ENCODE peak calls at places on chromosomes 16 and 17, in eight cellular contexts. Q is SK-N-SH; C is cardiac muscle cell; G is CD8-positive, alpha-beta T cell; V is A549; I is ovary; F is SJCRH30; B is heart right ventricle. K is an unnamed sample. For H3K9me3, the result is how much of the 10 kb centered on the place peaks cover.

GRCh38 chr17:77880702-77881450 is 77.6 kb upstream of the TNRC6C start:
- DNase-seq in Q (peak), C (no peak), G (no peak), V (no peak), I (no peak), F (no peak), B (no peak), K (no peak)

GRCh38 chr17:13735444-13735843 is 133.7 kb upstream of the HS3ST3A1 start:
- DNase-seq in Q (peak), C (peak), G (no peak), V (no peak), I (no peak), F (no peak), B (no peak), K (no peak)

GRCh38 chr16:80804451-80805383 is at the start of gene CDYL2:
- DNase-seq in Q (peak), C (no peak), G (peak), V (peak), I (no peak), F (no peak), B (no peak), K (no peak)

GRCh38 chr17:77708936-77709335 is 249.6 kb upstream of the TNRC6C start:
- DNase-seq in Q (no peak), C (no peak), G (no peak), V (no peak), I (no peak), F (no peak), B (no peak), K (no peak)

GRCh38 chr17:13943859-13944258 is 125.4 kb upstream of the COX10 start:
- DNase-seq in Q (no peak), C (no peak), G (no peak), V (no peak), I (no peak), F (no peak), B (no peak), K (no peak)

GRCh38 chr17:9330140-9330902 is 245.3 kb downstream of the STX8 start:
- DNase-seq in Q (no peak), C (no peak), G (no peak), V (no peak), I (no peak), F (no peak), B (no peak), K (no peak)

GRCh38 chr17:16349461-16349860 is 3.8 kb downstream of the CENPV start:
- DNase-seq in Q (no peak), C (no peak), G (peak), V (no peak), I (no peak), F (no peak), B (no peak), K (peak)

GRCh38 chr17:54780238-54780637 is 120.4 kb upstream of the TOM1L1 start:
- DNase-seq in Q (no peak), C (no peak), G (no peak), V (no peak), I (no peak), F (no peak), B (no peak), K (no peak)

GRCh38 chr17:4444782-4445473 is 11.2 kb downstream of the SPNS3 start:
- DNase-seq in Q (peak), C (no peak), G (no peak), V (no peak), I (no peak), F (no peak), B (peak), K (peak)

GRCh38 chr16:49889725-49890397 is 33.9 kb upstream of the ZNF423 start:
- DNase-seq in Q (no peak), C (no peak), G (no peak), V (no peak), I (no peak), F (no peak), B (no peak), K (no peak)

GRCh38 chr17:72120878-72121163 is at the start of gene SOX9:
- DNase-seq in Q (peak), C (peak), G (no peak), V (peak), I (no peak), F (peak), B (peak), K (peak)
- H3K27ac ChIP-seq in Q (peak), C (no peak), G (no peak), V (peak), I (no peak), F (peak), B (peak), K (peak)

GRCh38 chr17:22128171-22128570 is 435.8 kb downstream of the KCNJ18 start:
- DNase-seq in Q (no peak), C (no peak), G (no peak), V (no peak), I (no peak), F (no peak), B (no peak), K (no peak)
- H3K9me3 ChIP-seq in Q (under half), C (under half), G (under half), V (under half), I (under half), F (under half), B (under half), K (under half)

GRCh38 chr17:35714988-35715387 is 16.5 kb upstream of the RASL10B start:
- DNase-seq in Q (no peak), C (no peak), G (no peak), V (no peak), I (no peak), F (no peak), B (no peak), K (no peak)

GRCh38 chr17:35715416-35715815 is 16.0 kb upstream of the RASL10B start:
- DNase-seq in Q (no peak), C (peak), G (no peak), V (no peak), I (no peak), F (no peak), B (no peak), K (no peak)

GRCh38 chr17:35713069-35713728 is 18.2 kb upstream of the RASL10B start:
- DNase-seq in Q (peak), C (peak), G (no peak), V (no peak), I (no peak), F (no peak), B (peak), K (peak)

GRCh38 chr17:35716173-35716572 is 15.3 kb upstream of the RASL10B start:
- DNase-seq in Q (no peak), C (no peak), G (no peak), V (no peak), I (no peak), F (no peak), B (no peak), K (no peak)

GRCh38 chr17:35716897-35717839 is 14.3 kb upstream of the RASL10B start:
- DNase-seq in Q (no peak), C (no peak), G (no peak), V (no peak), I (no peak), F (no peak), B (no peak), K (no peak)
- H3K27ac ChIP-seq in Q (peak), C (peak), G (no peak), V (no peak), I (no peak), F (peak), B (peak), K (peak)

DNA sequence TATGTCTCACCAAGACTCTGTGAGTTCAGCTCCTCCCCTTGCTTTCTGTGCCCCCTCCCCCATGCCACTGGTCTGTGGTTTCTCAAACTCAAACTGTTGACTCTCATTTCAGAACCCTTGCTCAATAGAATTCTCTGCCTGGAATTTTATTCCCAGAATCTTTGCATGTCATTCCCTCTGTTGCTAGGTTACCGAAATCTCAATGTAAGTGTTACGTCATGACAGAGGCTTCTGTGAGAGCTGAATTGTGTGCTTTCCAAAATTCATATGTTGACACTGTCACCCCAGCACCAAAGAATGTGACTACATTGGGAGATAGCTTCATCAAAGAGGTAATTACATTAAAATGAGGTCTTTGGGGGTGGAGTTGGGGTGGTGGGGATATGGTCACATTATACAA is 1938.8 kb downstream of the TP53TG3F start:
- DNase-seq in Q (no peak), C (no peak), G (no peak), V (no peak), I (no peak), F (no peak), B (no peak), K (no peak)
- H3K9me3 ChIP-seq in Q (under half), C (under half), G (under half), V (under half), I (under half), F (under half), B (under half), K (under half)

GRCh38 chr17:7627250-7628121 is at the start of gene SAT2:
- DNase-seq in Q (peak), C (peak), G (peak), V (peak), I (peak), F (peak), B (peak), K (peak)
- H3K27ac ChIP-seq in Q (peak), C (peak), G (peak), V (peak), I (peak), F (peak), B (peak), K (peak)

K was measured in tibial artery.